ENCODE peak calls at places on chromosomes 4 and X, in five cellular contexts. A is hepatocyte, V is lower leg skin, I is AG09309, N is Ammon's horn. D is an unnamed sample.

GRCh38 chrX:139203681-139204575 is 326.6 kb upstream of the F9 start:
- DNase-seq in A (peak), N (peak), V (no peak), I (no peak), D (no peak)

GRCh38 chr4:114549638-114550037 is 49.0 kb upstream of the UGT8 start:
- DNase-seq in I (no peak), A (no peak), N (no peak), V (no peak), D (no peak)

GRCh38 chr4:94127707-94128328 is 79.8 kb upstream of the SMARCAD1 start:
- DNase-seq in V (no peak), I (no peak), A (peak), N (no peak), D (no peak)

GRCh38 chr4:158094413-158095110 is 78.3 kb downstream of the GASK1B start:
- DNase-seq in I (no peak), N (no peak), A (peak), V (no peak), D (no peak)

GRCh38 chr4:53128959-53129358 is 236.9 kb downstream of the SCFD2 start:
- DNase-seq in N (no peak), V (no peak), I (no peak), A (no peak), D (no peak)

GRCh38 chrX:82127228-82128123 is 925.6 kb downstream of the SH3BGRL start:
- DNase-seq in I (no peak), V (no peak), N (no peak), A (no peak), D (peak)

GRCh38 chr4:57020467-57021101 is 41.9 kb downstream of the POLR2B start:
- DNase-seq in A (no peak), V (no peak), I (peak), N (no peak), D (no peak)

GRCh38 chr4:101865501-101866062 is 75.1 kb downstream of the BANK1 start:
- DNase-seq in I (no peak), A (peak), V (no peak), N (no peak), D (no peak)

GRCh38 chr4:186820371-186820990 is 96.8 kb upstream of the FAT1 start:
- DNase-seq in I (no peak), A (peak), V (no peak), N (no peak), D (no peak)

GRCh38 chrX:105211051-105211575 is 9.4 kb downstream of the TEX13A start:
- DNase-seq in V (no peak), A (no peak), N (no peak), I (no peak), D (no peak)

GRCh38 chr4:158035662-158036195 is 137.1 kb downstream of the GASK1B start:
- DNase-seq in A (no peak), N (no peak), V (no peak), I (no peak), D (no peak)

GRCh38 chr4:24578364-24578763 is 6.0 kb downstream of the DHX15 start:
- DNase-seq in I (no peak), N (no peak), A (no peak), V (no peak), D (no peak)

GRCh38 chr4:41058426-41058825 is 155.9 kb downstream of the APBB2 start:
- DNase-seq in I (no peak), A (no peak), N (no peak), V (no peak), D (no peak)

GRCh38 chr4:150007512-150007911 is 70.7 kb upstream of the DCLK2 start:
- DNase-seq in V (no peak), A (no peak), I (peak), N (no peak), D (no peak)

GRCh38 chrX:115958687-115959359 is 211.7 kb upstream of the AGTR2 start:
- DNase-seq in N (peak), V (no peak), I (no peak), A (no peak), D (no peak)

GRCh38 chr4:70936200-70936787 is 34.1 kb downstream of the MOB1B start:
- DNase-seq in A (no peak), N (no peak), I (no peak), V (no peak), D (no peak)

GRCh38 chr4:184959309-184959708 is 59.0 kb upstream of the HELT start:
- DNase-seq in I (no peak), A (no peak), N (no peak), V (no peak), D (no peak)

GRCh38 chr4:153205757-153206156 is 1.5 kb downstream of the TRIM2 start:
- DNase-seq in I (no peak), V (no peak), A (peak), N (no peak), D (no peak)

GRCh38 chr4:81666491-81666890 is 194.8 kb upstream of the RASGEF1B start:
- DNase-seq in A (no peak), I (no peak), V (no peak), N (peak), D (no peak)

GRCh38 chr4:55358668-55359067 is 12.6 kb downstream of the SRD5A3 start:
- DNase-seq in N (no peak), I (peak), A (no peak), V (no peak), D (peak)

GRCh38 chrX:310621-311155 is 7.9 kb downstream of the GTPBP6 start:
- DNase-seq in I (no peak), N (no peak), V (peak), A (no peak), D (no peak)

GRCh38 chr4:177283167-177283566 is 26.5 kb upstream of the NEIL3 start:
- DNase-seq in I (peak), A (no peak), V (no peak), N (no peak), D (no peak)

GRCh38 chr4:146105464-146105863 is 70.1 kb upstream of the LSM6 start:
- DNase-seq in N (no peak), A (no peak), I (no peak), V (no peak), D (no peak)

GRCh38 chr4:77618383-77619241 is 13.0 kb downstream of the CXCL13 start:
- DNase-seq in N (peak), I (peak), A (peak), V (peak), D (no peak)

GRCh38 chr4:3340703-3341088 is 47.9 kb downstream of the RGS12 start:
- DNase-seq in V (peak), A (no peak), N (no peak), I (no peak), D (no peak)

GRCh38 chr4:77073981-77074865 is 1.6 kb downstream of the CCNI start:
- DNase-seq in V (no peak), A (no peak), N (peak), I (no peak), D (no peak)

D was measured in GM12878.